ENCODE peak calls at places on chromosomes 16 and 17, in seven cellular contexts. I is GM23338; R is AG04450; L is Caco-2; Q is CD4-positive, alpha-beta memory T cell; K is NT2/D1; J is GM23248. F is an unnamed sample.

GRCh38 chr17:39787038-39787437 is 49.3 kb downstream of the GRB7 start:
- DNase-seq in L (no peak), Q (no peak), J (no peak), K (no peak), R (no peak), I (no peak), F (peak; percentile 20)

GRCh38 chr16:29804455-29805231 is 1.7 kb upstream of the MAZ start:
- DNase-seq in L (no peak), R (no peak), Q (no peak), K (no peak), I (peak; percentile 28), J (peak; percentile 71), F (peak; percentile 19)

GRCh38 chr17:13420294-13421277 is 181.1 kb downstream of the HS3ST3A1 start:
- DNase-seq in I (no peak), J (peak; percentile 85), L (peak; percentile 10), R (peak; percentile 55), Q (no peak), K (no peak), F (no peak)

GRCh38 chr16:56606688-56607618 is 1.4 kb upstream of the MT2A start:
- DNase-seq in J (peak; percentile 98), Q (no peak), K (no peak), L (no peak), R (peak; percentile 93), I (peak; percentile 40), F (no peak)

GRCh38 chr17:61627125-61627524 is 36.1 kb upstream of the NACA2 start:
- DNase-seq in I (no peak), Q (no peak), K (no peak), J (no peak), L (no peak), R (no peak), F (no peak)

GRCh38 chr17:75704963-75705875 is 16.0 kb upstream of the ITGB4 start:
- DNase-seq in I (no peak), J (no peak), K (no peak), R (no peak), L (no peak), Q (no peak), F (no peak)

GRCh38 chr16:10743227-10743609 is 424 bp upstream of the NUBP1 start:
- DNase-seq in J (no peak), R (no peak), L (no peak), K (no peak), I (no peak), Q (no peak), F (no peak)

GRCh38 chr16:78503501-78504110 is 404.2 kb downstream of the WWOX start:
- DNase-seq in K (peak; percentile 60), Q (peak; percentile 48), R (no peak), J (peak; percentile 52), L (peak; percentile 64), I (peak; percentile 76), F (no peak)

GRCh38 chr16:71426069-71426879 is 15.6 kb downstream of the TLE7 start:
- DNase-seq in I (peak; percentile 95), R (peak; percentile 26), J (peak; percentile 70), L (no peak), K (peak; percentile 93), Q (peak; percentile 16), F (peak; percentile 72)

GRCh38 chr16:25872369-25873070 is 180.8 kb downstream of the HS3ST4 start:
- DNase-seq in K (no peak), R (no peak), Q (no peak), J (no peak), L (no peak), I (no peak), F (no peak)

GRCh38 chr17:47188266-47188665 is 829 bp downstream of the CDC27 start:
- DNase-seq in J (peak; percentile 72), R (no peak), Q (peak; percentile 16), L (no peak), I (peak; percentile 16), K (no peak), F (peak; percentile 12)

GRCh38 chr16:350203-350602 is 2.3 kb downstream of the AXIN1 start:
- DNase-seq in J (no peak), L (no peak), Q (no peak), R (no peak), I (no peak), K (no peak), F (no peak)

GRCh38 chr17:74527081-74527480 is 4.2 kb downstream of the CD300LB start:
- DNase-seq in L (no peak), I (no peak), Q (no peak), K (no peak), R (no peak), J (no peak), F (no peak)

GRCh38 chr16:49556252-49557069 is 182.9 kb downstream of the C16orf78 start:
- DNase-seq in K (peak; percentile 57), L (peak; percentile 30), I (peak; percentile 83), J (peak; percentile 33), Q (no peak), R (no peak), F (peak; percentile 68)

GRCh38 chr16:4697867-4698291 is 4.5 kb downstream of the NUDT16L1 start:
- DNase-seq in K (no peak), J (no peak), L (no peak), Q (no peak), I (no peak), R (no peak), F (no peak)

DNA sequence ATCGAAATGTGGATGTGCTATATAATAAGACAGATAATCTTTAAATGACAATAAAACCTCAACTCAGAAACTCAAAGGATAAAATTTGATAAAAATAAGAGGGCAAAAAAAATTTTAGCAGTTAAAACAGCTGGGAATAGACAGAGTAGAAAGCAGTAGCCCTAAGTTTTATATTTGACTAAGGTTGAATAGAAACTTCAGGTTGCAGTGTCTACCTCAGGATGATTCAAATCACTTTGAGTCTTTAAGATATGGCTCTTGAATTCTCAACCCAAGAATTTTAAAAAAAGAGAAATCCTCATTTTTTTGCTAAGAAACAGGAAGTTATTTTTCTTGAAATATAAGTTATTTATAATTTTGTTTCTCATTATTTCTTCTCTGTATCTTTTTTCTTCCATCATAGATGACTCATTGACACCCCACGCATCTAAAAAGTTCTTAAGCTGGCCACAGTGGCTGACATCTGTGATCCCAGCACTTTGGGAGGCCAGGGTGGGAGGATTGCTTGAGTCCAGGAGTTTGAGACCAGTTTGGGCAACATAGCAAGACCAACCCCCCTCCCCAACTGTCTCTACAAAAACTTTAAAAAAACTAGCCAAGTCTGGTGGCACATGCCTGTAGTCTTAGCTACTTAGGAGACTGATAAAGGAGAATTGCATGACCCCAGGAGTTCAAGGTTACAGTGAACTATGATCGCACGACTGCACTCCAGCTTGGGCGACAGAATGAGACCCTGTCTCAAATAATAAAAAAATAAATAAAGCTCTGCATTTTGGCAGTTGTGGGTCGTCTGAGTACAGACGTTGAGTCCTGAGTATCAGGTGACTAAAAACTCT is 23.9 kb downstream of the NFAT5 start:
- DNase-seq in J (no peak), I (no peak), K (no peak), R (no peak), Q (no peak), L (no peak), F (no peak)
- H3K27me3 ChIP-seq in J (no peaks in the 10 kb centered on the region), I (no peaks in the 10 kb centered on the region), K (no peaks in the 10 kb centered on the region), R (no peaks in the 10 kb centered on the region), Q (no peaks in the 10 kb centered on the region), L (no peaks in the 10 kb centered on the region), F (no peaks in the 10 kb centered on the region)

DNA sequence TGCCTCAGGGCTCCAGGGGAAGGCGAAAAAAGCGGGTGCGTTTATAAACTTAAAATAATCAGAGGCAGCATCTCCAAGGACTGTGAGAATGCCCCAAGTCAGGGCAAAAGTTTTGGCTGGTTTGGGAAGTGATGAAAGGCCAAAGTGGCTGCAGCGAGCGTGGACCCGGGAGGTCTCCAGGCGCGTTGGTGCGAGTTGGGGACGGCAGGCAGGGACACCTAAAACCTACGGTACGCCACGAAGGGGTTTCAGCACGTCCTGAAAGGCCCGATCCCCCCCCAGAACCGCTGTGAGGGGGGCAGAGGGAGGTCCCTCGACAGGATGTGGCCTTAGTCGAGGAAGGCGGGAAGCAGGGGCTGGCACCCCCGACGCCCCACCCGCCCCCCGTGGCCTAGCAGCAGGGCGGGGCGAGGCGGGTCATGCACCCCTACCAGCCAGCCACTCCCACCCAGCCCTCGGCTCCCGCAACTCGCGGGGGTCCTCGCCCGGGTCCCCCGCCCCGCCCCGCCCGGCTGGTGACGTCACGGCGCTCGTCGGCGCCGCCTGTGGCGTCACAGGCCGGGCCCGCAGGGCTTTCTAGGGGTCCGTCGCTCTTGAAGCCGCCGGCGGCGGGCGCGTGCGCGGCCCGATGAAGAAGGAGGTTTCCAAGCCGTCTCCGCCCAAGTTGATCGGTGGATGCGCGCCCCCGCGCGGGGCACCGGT is at the start of gene MYCBPAP:
- DNase-seq in L (peak; percentile 92), I (peak; percentile 91), K (no peak), Q (peak; percentile 76), J (peak; percentile 91), R (peak; percentile 16), F (peak; percentile 49)
- H3K4me3 ChIP-seq in L (peak within 1 kb of the TSS; percentile 36), I (peak within 1 kb of the TSS; percentile 92), K (peak within 1 kb of the TSS; percentile 53), Q (peak within 1 kb of the TSS; percentile 19), J (peak within 1 kb of the TSS; percentile 69), R (peak within 1 kb of the TSS; percentile 49), F (peak within 1 kb of the TSS; percentile 24)

DNA sequence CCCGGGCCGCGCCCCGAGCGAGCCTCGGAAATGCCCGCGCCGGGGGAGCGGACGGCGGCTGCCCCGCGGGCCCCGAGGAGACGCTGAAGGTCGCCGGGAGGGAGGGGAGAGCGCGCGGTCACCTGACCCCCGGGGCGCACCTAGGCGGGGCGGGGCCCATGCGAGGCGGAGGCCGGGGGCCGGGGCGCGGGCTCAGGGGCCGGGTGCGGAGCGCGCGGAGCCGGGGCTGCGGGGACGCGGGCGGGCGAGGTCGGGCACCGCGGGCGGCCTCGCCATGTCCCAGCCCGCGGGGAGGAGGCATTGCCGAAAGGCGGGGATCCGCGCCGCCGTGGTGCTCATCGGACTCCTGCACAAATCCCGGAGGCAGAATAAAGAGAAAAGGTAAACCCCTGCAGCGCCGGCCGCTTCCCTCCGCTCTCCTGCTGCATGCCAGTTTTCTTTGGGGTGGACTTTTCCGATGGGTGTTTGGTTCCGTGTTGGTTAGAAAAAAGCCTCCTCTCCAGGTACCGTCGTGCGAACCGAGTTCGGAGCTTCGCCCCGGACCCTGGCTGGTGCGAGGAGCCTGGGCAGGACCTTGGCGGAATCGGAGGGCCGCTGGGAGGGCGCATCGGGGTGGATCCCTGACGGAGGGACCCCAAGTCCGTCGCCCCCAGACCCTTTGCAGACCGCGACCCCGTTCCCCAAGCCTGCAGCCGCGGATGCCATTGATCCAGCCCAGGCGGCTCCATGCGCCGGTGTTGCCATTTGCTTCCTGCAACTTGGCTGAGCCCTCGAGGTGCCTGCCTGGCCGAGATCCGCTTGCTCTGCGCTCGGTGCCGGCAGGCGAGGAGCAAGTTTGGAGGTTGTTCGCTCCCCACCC is 57.7 kb downstream of the RAP1GAP2 start:
- DNase-seq in R (no peak), K (no peak), Q (no peak), I (peak; percentile 60), L (peak; percentile 83), J (peak; percentile 63), F (peak; percentile 59)
- H3K27me3 ChIP-seq in R (peaks cover 6% of the 10 kb centered on the region), K (peaks cover 2% of the 10 kb centered on the region), Q (peaks cover 4% of the 10 kb centered on the region), I (no peaks in the 10 kb centered on the region), L (no peaks in the 10 kb centered on the region), J (no peaks in the 10 kb centered on the region), F (no peaks in the 10 kb centered on the region)

DNA sequence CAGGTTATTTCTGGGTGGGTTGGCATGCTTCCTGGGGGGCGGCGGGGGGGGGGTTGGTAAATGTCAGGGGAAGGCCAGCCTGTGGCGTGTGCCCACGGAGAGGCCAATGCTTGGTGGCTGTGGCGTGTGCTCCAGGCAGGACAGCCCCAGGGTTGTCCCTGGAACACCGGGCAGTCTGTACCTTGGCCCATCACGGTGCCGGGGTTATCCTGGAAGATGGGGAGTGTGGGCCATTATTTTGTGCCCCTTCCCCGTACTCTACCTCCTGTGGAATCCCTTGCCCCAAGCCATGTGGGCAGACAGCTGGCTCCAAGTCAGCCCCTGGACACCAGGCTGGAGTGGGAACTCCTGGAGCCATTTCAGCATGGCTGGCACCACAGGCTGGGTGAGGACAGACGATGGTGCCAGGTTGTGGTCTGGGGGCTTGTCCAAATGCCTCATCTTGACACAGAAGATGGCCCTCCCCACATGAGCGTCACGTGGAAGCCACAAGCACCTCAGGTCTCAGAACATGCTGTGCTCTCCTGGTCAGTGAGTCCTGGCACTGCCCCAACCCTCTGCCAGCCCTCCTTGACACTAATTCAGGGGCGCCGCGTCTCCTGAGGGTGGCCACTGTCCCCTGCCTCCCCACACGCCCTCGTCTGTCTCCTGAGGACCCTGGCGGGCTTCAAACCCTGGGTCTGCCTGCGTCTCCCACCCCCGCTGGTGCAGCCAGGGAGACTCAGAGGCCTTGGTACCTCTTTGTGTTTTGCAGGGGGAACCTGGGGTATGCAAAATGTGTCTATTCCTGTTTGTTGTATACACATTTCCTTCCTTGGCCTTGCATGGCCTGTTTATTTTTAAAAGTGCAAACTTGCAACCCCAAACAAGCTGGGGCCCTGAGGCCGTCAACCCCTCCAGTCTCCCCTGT is 4.3 kb downstream of the SLC16A3 start:
- DNase-seq in L (no peak), I (no peak), J (no peak), Q (no peak), K (no peak), R (no peak), F (no peak)
- H3K4me3 ChIP-seq in L (no peak overlapping the region), I (no peak overlapping the region), J (no peak overlapping the region), Q (no peak overlapping the region), K (no peak overlapping the region), R (no peak overlapping the region), F (no peak overlapping the region)